ENCODE peak calls at places on chromosomes 7 and 10, in eight cellular contexts. H is HTR-8/SVneo; D is hypothalamus; S is head of caudate nucleus; A is brain microvascular endothelial cell; E is GM20000; N is activated T-cell treated with anti-CD3 and anti-CD28 coated beads, Interleukin-2, amount 50 U/mL, for 4 hours; R is HL-60. T is an unnamed sample.

GRCh38 chr10:103911021-103911459 is 6.9 kb downstream of the STN1 start:
- DNase-seq in S (no peak), N (no peak), D (no peak), R (peak; percentile 80), H (no peak), E (peak; percentile 25), A (no peak), T (peak; percentile 7)

GRCh38 chr7:47633134-47633533 is 51.2 kb upstream of the TNS3 start:
- DNase-seq in N (no peak), R (no peak), S (no peak), D (no peak), H (no peak), A (no peak), E (no peak), T (no peak)

GRCh38 chr10:47326927-47327330 is 4.7 kb downstream of the GDF2 start:
- DNase-seq in S (no peak), R (no peak), D (no peak), E (no peak), H (no peak), A (no peak), N (no peak), T (no peak)

GRCh38 chr10:128032466-128032865 is 93.8 kb downstream of the MKI67 start:
- DNase-seq in N (no peak), D (no peak), R (no peak), E (no peak), H (no peak), S (no peak), A (no peak), T (no peak)

GRCh38 chr10:77027141-77027540 is 610.5 kb downstream of the KCNMA1 start:
- DNase-seq in A (no peak), N (no peak), S (no peak), H (no peak), R (no peak), D (no peak), E (no peak), T (no peak)

GRCh38 chr7:66964391-66964790 is 31.0 kb downstream of the SBDS start:
- DNase-seq in A (peak; percentile 82), D (no peak), S (no peak), H (no peak), N (no peak), E (no peak), R (no peak), T (no peak)

GRCh38 chr7:47227762-47228177 is 354.1 kb downstream of the TNS3 start:
- DNase-seq in D (no peak), H (peak; percentile 87), N (no peak), E (peak; percentile 33), R (no peak), S (no peak), A (peak; percentile 78), T (no peak)

GRCh38 chr7:105131890-105132289 is 117.9 kb downstream of the KMT2E start:
- DNase-seq in N (no peak), A (no peak), E (no peak), H (no peak), R (no peak), D (no peak), S (peak; percentile 61), T (no peak)

GRCh38 chr10:4677296-4678021 is 148.5 kb upstream of the AKR1E2 start:
- DNase-seq in H (no peak), E (no peak), S (no peak), N (no peak), R (no peak), A (peak; percentile 42), D (no peak), T (no peak)

GRCh38 chr7:40133561-40134427 is 628 bp downstream of the MPLKIP start:
- DNase-seq in H (peak; percentile 15), E (peak; percentile 36), R (peak; percentile 9), N (no peak), S (no peak), A (peak; percentile 6), D (no peak), T (no peak)

GRCh38 chr7:712601-713457 is 13.7 kb upstream of the DNAAF5 start:
- DNase-seq in N (no peak), A (no peak), R (no peak), E (no peak), H (no peak), D (no peak), S (no peak), T (no peak)

GRCh38 chr7:6536262-6536770 is 14.9 kb downstream of the GRID2IP start:
- DNase-seq in S (peak; percentile 30), N (no peak), R (no peak), H (peak; percentile 79), E (peak; percentile 72), A (no peak), D (no peak), T (no peak)

GRCh38 chr10:111126073-111126472 is 49.2 kb downstream of the ADRA2A start:
- DNase-seq in E (no peak), D (no peak), R (no peak), A (peak; percentile 3), N (no peak), S (no peak), H (no peak), T (no peak)

GRCh38 chr7:137120690-137121089 is 222.8 kb downstream of the PTN start:
- DNase-seq in D (no peak), A (no peak), H (no peak), N (no peak), S (no peak), E (peak; percentile 2), R (no peak), T (no peak)

GRCh38 chr10:121053151-121053550 is 202.0 kb downstream of the WDR11 start:
- DNase-seq in D (no peak), N (no peak), S (no peak), R (no peak), A (no peak), H (no peak), E (no peak), T (no peak)

GRCh38 chr10:112160834-112161233 is 22.7 kb downstream of the GPAM start:
- DNase-seq in H (no peak), N (no peak), E (no peak), S (no peak), D (no peak), A (no peak), R (no peak), T (no peak)

GRCh38 chr10:18418579-18419210 is 232.7 kb downstream of the NSUN6 start:
- DNase-seq in D (no peak), R (no peak), S (no peak), N (no peak), H (no peak), A (peak; percentile 18), E (no peak), T (no peak)

GRCh38 chr10:110822708-110823291 is 48.9 kb upstream of the PDCD4 start:
- DNase-seq in E (no peak), R (no peak), S (peak; percentile 61), N (no peak), H (no peak), A (no peak), D (no peak), T (no peak)

GRCh38 chr10:76034236-76035009 is 603.0 kb downstream of the LRMDA start:
- DNase-seq in R (no peak), H (no peak), E (no peak), D (no peak), S (no peak), N (no peak), A (no peak), T (no peak)

GRCh38 chr10:49327036-49327813 is 28.3 kb downstream of the C10orf71 start:
- DNase-seq in D (no peak), E (no peak), R (no peak), S (no peak), N (no peak), A (no peak), H (no peak), T (no peak)

GRCh38 chr7:132437730-132438129 is 138.5 kb downstream of the PLXNA4 start:
- DNase-seq in S (no peak), R (no peak), E (no peak), A (no peak), H (no peak), N (no peak), D (no peak), T (no peak)

GRCh38 chr10:22580711-22581110 is 133.7 kb downstream of the PIP4K2A start:
- DNase-seq in H (no peak), D (no peak), R (no peak), A (no peak), N (no peak), E (no peak), S (no peak), T (no peak)

GRCh38 chr10:1624240-1624639 is 113.1 kb downstream of the ADARB2 start:
- DNase-seq in N (no peak), D (no peak), R (no peak), E (no peak), S (no peak), H (no peak), A (no peak), T (no peak)

GRCh38 chr10:73076361-73077183 is 20.1 kb downstream of the P4HA1 start:
- DNase-seq in H (no peak), D (no peak), R (peak; percentile 35), N (no peak), A (peak; percentile 59), E (no peak), S (peak; percentile 62), T (no peak)

GRCh38 chr10:22325272-22325947 is 4.5 kb downstream of the BMI1 start:
- DNase-seq in D (no peak), S (peak; percentile 65), R (no peak), E (peak; percentile 90), N (peak; percentile 60), H (no peak), A (no peak), T (no peak)

GRCh38 chr10:79182763-79183467 is 114.1 kb downstream of the ZMIZ1 start:
- DNase-seq in R (no peak), H (no peak), E (no peak), N (no peak), S (no peak), A (no peak), D (no peak), T (no peak)

GRCh38 chr10:119940487-119940886 is 48.0 kb downstream of the SEC23IP start:
- DNase-seq in R (no peak), S (no peak), A (peak; percentile 60), N (no peak), E (no peak), H (no peak), D (no peak), T (no peak)

GRCh38 chr7:128454808-128455555 is 696 bp upstream of the HILPDA start:
- DNase-seq in N (no peak), H (no peak), E (no peak), A (peak; percentile 14), S (no peak), D (no peak), R (no peak), T (no peak)

GRCh38 chr10:15453921-15454320 is 82.8 kb upstream of the FAM171A1 start:
- DNase-seq in H (no peak), R (no peak), A (no peak), D (no peak), S (no peak), E (no peak), N (no peak), T (no peak)

GRCh38 chr7:137546671-137547070 is 203.1 kb upstream of the PTN start:
- DNase-seq in S (no peak), D (no peak), R (no peak), E (no peak), H (no peak), A (peak; percentile 42), N (no peak), T (no peak)

GRCh38 chr10:102153093-102153620 is 968 bp downstream of the NOLC1 start:
- DNase-seq in A (no peak), E (no peak), S (no peak), N (no peak), H (no peak), D (no peak), R (no peak), T (no peak)

GRCh38 chr10:103598654-103599115 is 105.2 kb downstream of the NEURL1 start:
- DNase-seq in S (peak; percentile 86), N (no peak), A (peak; percentile 63), H (peak; percentile 88), E (peak; percentile 74), D (peak; percentile 35), R (peak; percentile 55), T (no peak)

GRCh38 chr10:33201056-33201780 is 133.2 kb downstream of the NRP1 start:
- DNase-seq in N (no peak), R (no peak), H (no peak), A (no peak), D (no peak), S (no peak), E (no peak), T (no peak)

GRCh38 chr7:50418526-50418925 is 31.6 kb downstream of the FIGNL1 start:
- DNase-seq in H (no peak), R (no peak), E (no peak), D (no peak), S (no peak), N (no peak), A (no peak), T (no peak)